ENCODE peak calls at places on chromosomes 6 and 20, in six cellular contexts. One of them, this sample, is unnamed.

GRCh38 chr6:9914951-9915350 is 499.9 kb downstream of the TFAP2A start:
- DNase-seq in sigmoid colon: no peak
- DNase-seq in transverse colon: no peak
- DNase-seq in H1: no peak
- DNase-seq in HepG2: no peak
- DNase-seq in stomach: no peak
- DNase-seq in this sample: no peak

GRCh38 chr20:9945406-9945805 is 89.4 kb upstream of the ANKEF1 start:
- DNase-seq in stomach: no peak
- DNase-seq in transverse colon: no peak
- DNase-seq in HepG2: no peak
- DNase-seq in H1: no peak
- DNase-seq in sigmoid colon: no peak
- DNase-seq in this sample: no peak

GRCh38 chr20:16560661-16561060 is 12.6 kb downstream of the KIF16B start:
- DNase-seq in stomach: no peak
- DNase-seq in transverse colon: no peak
- DNase-seq in HepG2: no peak
- DNase-seq in H1: no peak
- DNase-seq in sigmoid colon: no peak
- DNase-seq in this sample: no peak

GRCh38 chr6:9583946-9584345 is 830.9 kb downstream of the TFAP2A start:
- DNase-seq in stomach: no peak
- DNase-seq in H1: no peak
- DNase-seq in HepG2: no peak
- DNase-seq in transverse colon: no peak
- DNase-seq in sigmoid colon: no peak
- DNase-seq in this sample: no peak

GRCh38 chr6:167116109-167116837 is 6.6 kb upstream of the CCR6 start:
- DNase-seq in HepG2: no peak
- DNase-seq in transverse colon: no peak
- DNase-seq in H1: no peak
- DNase-seq in sigmoid colon: peak
- DNase-seq in stomach: no peak
- DNase-seq in this sample: no peak

GRCh38 chr20:35307666-35308653 is 15.7 kb upstream of the FAM83C start:
- DNase-seq in stomach: peak
- DNase-seq in sigmoid colon: peak
- DNase-seq in HepG2: no peak
- DNase-seq in transverse colon: no peak
- DNase-seq in H1: no peak
- DNase-seq in this sample: no peak

GRCh38 chr20:18705490-18705889 is 108.1 kb upstream of the SCP2D1 start:
- DNase-seq in H1: no peak
- DNase-seq in transverse colon: no peak
- DNase-seq in stomach: no peak
- DNase-seq in HepG2: no peak
- DNase-seq in sigmoid colon: no peak
- DNase-seq in this sample: no peak

GRCh38 chr6:47922391-47922790 is 140.6 kb downstream of the OPN5 start:
- DNase-seq in H1: no peak
- DNase-seq in HepG2: no peak
- DNase-seq in sigmoid colon: no peak
- DNase-seq in stomach: no peak
- DNase-seq in transverse colon: no peak
- DNase-seq in this sample: no peak

GRCh38 chr6:41200296-41200900 is 551 bp downstream of the TREML2 start:
- DNase-seq in HepG2: no peak
- DNase-seq in sigmoid colon: no peak
- DNase-seq in transverse colon: peak
- DNase-seq in stomach: peak
- DNase-seq in H1: no peak
- DNase-seq in this sample: no peak

GRCh38 chr20:2736441-2736840 is 43.9 kb downstream of the EBF4 start:
- DNase-seq in sigmoid colon: no peak
- DNase-seq in stomach: no peak
- DNase-seq in transverse colon: no peak
- DNase-seq in HepG2: no peak
- DNase-seq in H1: no peak
- DNase-seq in this sample: no peak

GRCh38 chr6:324729-325125 is 32.4 kb downstream of the DUSP22 start:
- DNase-seq in HepG2: no peak
- DNase-seq in transverse colon: peak
- DNase-seq in H1: no peak
- DNase-seq in stomach: no peak
- DNase-seq in sigmoid colon: peak
- DNase-seq in this sample: no peak

GRCh38 chr6:12957321-12958051 is 240.9 kb downstream of the PHACTR1 start:
- DNase-seq in HepG2: no peak
- DNase-seq in sigmoid colon: peak
- DNase-seq in transverse colon: peak
- DNase-seq in stomach: peak
- DNase-seq in H1: no peak
- DNase-seq in this sample: no peak

GRCh38 chr6:143967861-143968498 is 40.1 kb downstream of the PLAGL1 start:
- DNase-seq in stomach: no peak
- DNase-seq in HepG2: no peak
- DNase-seq in H1: no peak
- DNase-seq in sigmoid colon: no peak
- DNase-seq in transverse colon: no peak
- DNase-seq in this sample: no peak

GRCh38 chr6:119284861-119285521 is 64.6 kb downstream of the MAN1A1 start:
- DNase-seq in sigmoid colon: no peak
- DNase-seq in stomach: no peak
- DNase-seq in H1: no peak
- DNase-seq in transverse colon: no peak
- DNase-seq in HepG2: peak
- DNase-seq in this sample: no peak

GRCh38 chr6:112912351-112913101 is 565.4 kb downstream of the RFPL4B start:
- DNase-seq in sigmoid colon: no peak
- DNase-seq in stomach: no peak
- DNase-seq in transverse colon: no peak
- DNase-seq in HepG2: no peak
- DNase-seq in H1: no peak
- DNase-seq in this sample: no peak

GRCh38 chr6:7243188-7243942 is 69.6 kb downstream of the SSR1 start:
- DNase-seq in HepG2: peak
- DNase-seq in stomach: no peak
- DNase-seq in H1: no peak
- DNase-seq in sigmoid colon: no peak
- DNase-seq in transverse colon: peak
- DNase-seq in this sample: peak

GRCh38 chr20:36919715-36920333 is 31.7 kb downstream of the SAMHD1 start:
- DNase-seq in HepG2: peak
- DNase-seq in transverse colon: no peak
- DNase-seq in sigmoid colon: no peak
- DNase-seq in stomach: no peak
- DNase-seq in H1: no peak
- DNase-seq in this sample: peak

GRCh38 chr20:35856866-35857265 is 85.1 kb downstream of the PHF20 start:
- DNase-seq in HepG2: no peak
- DNase-seq in H1: no peak
- DNase-seq in sigmoid colon: no peak
- DNase-seq in stomach: no peak
- DNase-seq in transverse colon: no peak
- DNase-seq in this sample: no peak

GRCh38 chr20:11207749-11208502 is 534.1 kb upstream of the JAG1 start:
- DNase-seq in stomach: peak
- DNase-seq in H1: no peak
- DNase-seq in transverse colon: no peak
- DNase-seq in HepG2: peak
- DNase-seq in sigmoid colon: no peak
- DNase-seq in this sample: no peak

GRCh38 chr20:3077618-3078134 is 6.3 kb downstream of the OXT start:
- DNase-seq in transverse colon: no peak
- DNase-seq in sigmoid colon: no peak
- DNase-seq in stomach: no peak
- DNase-seq in H1: no peak
- DNase-seq in HepG2: no peak
- DNase-seq in this sample: no peak

GRCh38 chr6:12348530-12349511 is 58.7 kb downstream of the EDN1 start:
- DNase-seq in H1: no peak
- DNase-seq in transverse colon: peak
- DNase-seq in HepG2: peak
- DNase-seq in sigmoid colon: no peak
- DNase-seq in stomach: peak
- DNase-seq in this sample: peak

GRCh38 chr20:46894579-46894958 is at the start of gene EYA2:
- DNase-seq in H1: no peak
- DNase-seq in stomach: peak
- DNase-seq in HepG2: no peak
- DNase-seq in transverse colon: peak
- DNase-seq in sigmoid colon: no peak
- DNase-seq in this sample: no peak

GRCh38 chr6:87730310-87730709 is 28.3 kb upstream of the AKIRIN2 start:
- DNase-seq in HepG2: peak
- DNase-seq in transverse colon: peak
- DNase-seq in H1: no peak
- DNase-seq in sigmoid colon: peak
- DNase-seq in stomach: no peak
- DNase-seq in this sample: no peak

GRCh38 chr6:135180458-135181332 is at the start of gene MYB:
- DNase-seq in sigmoid colon: no peak
- DNase-seq in HepG2: no peak
- DNase-seq in stomach: peak
- DNase-seq in transverse colon: peak
- DNase-seq in H1: no peak
- DNase-seq in this sample: no peak

GRCh38 chr6:21931641-21932335 is 338.2 kb downstream of the SOX4 start:
- DNase-seq in HepG2: no peak
- DNase-seq in H1: no peak
- DNase-seq in stomach: no peak
- DNase-seq in transverse colon: no peak
- DNase-seq in sigmoid colon: no peak
- DNase-seq in this sample: no peak

GRCh38 chr6:130417951-130418350 is 52.1 kb downstream of the TMEM200A start:
- DNase-seq in sigmoid colon: no peak
- DNase-seq in stomach: no peak
- DNase-seq in HepG2: no peak
- DNase-seq in H1: no peak
- DNase-seq in transverse colon: no peak
- DNase-seq in this sample: no peak

GRCh38 chr20:21513881-21514540 is at the start of gene NKX2-2:
- DNase-seq in H1: no peak
- DNase-seq in HepG2: no peak
- DNase-seq in stomach: no peak
- DNase-seq in transverse colon: no peak
- DNase-seq in sigmoid colon: no peak
- DNase-seq in this sample: no peak

DNA sequence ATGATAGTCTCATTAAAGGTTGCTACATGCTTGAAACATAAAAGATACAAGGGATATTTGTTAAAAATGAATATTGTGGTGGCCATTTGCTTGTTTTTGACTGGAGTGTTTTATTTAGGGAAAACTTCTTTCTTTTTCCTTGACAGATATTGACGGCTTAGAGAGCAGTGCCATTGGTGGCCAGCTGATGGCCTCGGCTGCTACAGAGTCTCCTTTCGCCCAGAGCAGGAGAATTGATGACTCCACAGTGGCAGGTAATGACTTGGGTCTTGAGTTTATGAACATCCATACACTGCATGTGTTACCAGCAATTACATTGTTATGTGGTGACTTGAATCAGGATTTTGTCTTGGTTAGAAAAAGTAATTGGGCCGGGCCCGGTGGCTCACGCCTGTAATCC is 67.5 kb upstream of the PBOV1 start:
- DNase-seq in HepG2: no peak
- DNase-seq in transverse colon: no peak
- DNase-seq in sigmoid colon: no peak
- DNase-seq in stomach: no peak
- DNase-seq in H1: no peak
- DNase-seq in this sample: no peak
- TF ChIP-seq CTCF in HepG2: peak
- TF ChIP-seq CTCF in transverse colon: no peak
- TF ChIP-seq CTCF in sigmoid colon: no peak
- TF ChIP-seq CTCF in stomach: no peak
- TF ChIP-seq CTCF in H1: peak
- TF ChIP-seq CTCF in this sample: peak

GRCh38 chr20:48295445-48295903 is 510.2 kb upstream of the SULF2 start:
- DNase-seq in transverse colon: no peak
- DNase-seq in H1: peak
- DNase-seq in sigmoid colon: no peak
- DNase-seq in stomach: no peak
- DNase-seq in HepG2: peak
- DNase-seq in this sample: peak
- TF ChIP-seq POLR2AphosphoS5 in transverse colon: peak
- TF ChIP-seq POLR2AphosphoS5 in H1: no peak
- TF ChIP-seq POLR2AphosphoS5 in sigmoid colon: peak
- TF ChIP-seq POLR2AphosphoS5 in stomach: peak
- TF ChIP-seq POLR2AphosphoS5 in HepG2: no peak
- TF ChIP-seq POLR2AphosphoS5 in this sample: no peak

DNA sequence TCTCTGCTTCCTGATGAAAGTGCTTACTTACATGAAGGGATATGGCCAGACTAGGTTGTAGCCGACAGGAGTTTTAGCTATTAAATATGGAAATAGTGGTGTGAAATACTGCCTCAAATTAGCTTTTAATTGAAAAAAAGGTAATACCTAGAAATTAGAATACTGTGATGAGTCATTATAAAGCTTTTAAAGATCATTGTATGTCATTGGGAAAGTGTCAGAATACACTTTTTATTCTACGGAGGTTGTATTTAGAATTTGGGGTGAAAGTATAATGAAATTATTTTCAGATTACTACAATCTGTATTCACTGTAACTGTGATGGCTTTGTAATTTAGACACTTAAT is 2.2 kb downstream of the LOC128125822 start:
- DNase-seq in H1: no peak
- DNase-seq in sigmoid colon: no peak
- DNase-seq in transverse colon: no peak
- DNase-seq in HepG2: no peak
- DNase-seq in stomach: no peak
- DNase-seq in this sample: no peak
- TF ChIP-seq CTCF in H1: no peak
- TF ChIP-seq CTCF in sigmoid colon: no peak
- TF ChIP-seq CTCF in transverse colon: no peak
- TF ChIP-seq CTCF in HepG2: no peak
- TF ChIP-seq CTCF in stomach: no peak
- TF ChIP-seq CTCF in this sample: peak

GRCh38 chr20:38961530-38962043 is 557 bp upstream of the DHX35 start:
- DNase-seq in sigmoid colon: no peak
- DNase-seq in stomach: no peak
- DNase-seq in H1: no peak
- DNase-seq in HepG2: no peak
- DNase-seq in transverse colon: no peak
- DNase-seq in this sample: no peak

GRCh38 chr20:38963745-38964144 is 1.6 kb downstream of the DHX35 start:
- DNase-seq in H1: no peak
- DNase-seq in transverse colon: no peak
- DNase-seq in stomach: no peak
- DNase-seq in HepG2: no peak
- DNase-seq in sigmoid colon: no peak
- DNase-seq in this sample: no peak

GRCh38 chr20:38962898-38963484 is 847 bp downstream of the DHX35 start:
- DNase-seq in sigmoid colon: no peak
- DNase-seq in transverse colon: no peak
- DNase-seq in stomach: no peak
- DNase-seq in H1: no peak
- DNase-seq in HepG2: no peak
- DNase-seq in this sample: no peak

GRCh38 chr20:38965264-38965663 is 3.1 kb downstream of the DHX35 start:
- DNase-seq in transverse colon: no peak
- DNase-seq in HepG2: no peak
- DNase-seq in H1: no peak
- DNase-seq in stomach: no peak
- DNase-seq in sigmoid colon: no peak
- DNase-seq in this sample: no peak

GRCh38 chr20:38962044-38962897 is at the start of gene DHX35:
- DNase-seq in transverse colon: peak
- DNase-seq in HepG2: peak
- DNase-seq in H1: peak
- DNase-seq in stomach: peak
- DNase-seq in sigmoid colon: peak
- DNase-seq in this sample: peak
- TF ChIP-seq POLR2AphosphoS5 in transverse colon: peak
- TF ChIP-seq POLR2AphosphoS5 in HepG2: peak
- TF ChIP-seq POLR2AphosphoS5 in H1: peak
- TF ChIP-seq POLR2AphosphoS5 in stomach: peak
- TF ChIP-seq POLR2AphosphoS5 in sigmoid colon: peak
- TF ChIP-seq POLR2AphosphoS5 in this sample: peak